ENCODE peak calls at places on chromosome X, in seven cellular contexts. T is CD4-positive, alpha-beta T cell; L is GM13977; H is OCI-LY7; M is type B pancreatic cell; O is endothelial cell of umbilical vein; P is cardiac fibroblast. G is an unnamed sample.

GRCh38 chrX:115642895-115643530 is 82.0 kb downstream of the PLS3 start:
- DNase-seq in T (no peak), L (peak), H (peak), M (no peak), O (peak), P (peak), G (peak)

GRCh38 chrX:50952406-50952805 is 41.9 kb downstream of the BMP15 start:
- DNase-seq in T (no peak), L (no peak), H (no peak), M (no peak), O (no peak), P (peak), G (no peak)

GRCh38 chrX:47662144-47662657 is 3.2 kb upstream of the UXT start:
- DNase-seq in T (no peak), L (no peak), H (no peak), M (no peak), O (no peak), P (peak), G (no peak)

GRCh38 chrX:71420686-71421085 is 54.5 kb downstream of the TAF1 start:
- DNase-seq in T (no peak), L (no peak), H (no peak), M (no peak), O (no peak), P (no peak), G (no peak)

GRCh38 chrX:151370906-151371305 is 26.1 kb upstream of the VMA21 start:
- DNase-seq in T (no peak), L (no peak), H (no peak), M (no peak), O (no peak), P (no peak), G (no peak)

GRCh38 chrX:6226646-6227444 is 1.8 kb downstream of the NLGN4X start:
- DNase-seq in T (no peak), L (no peak), H (no peak), M (peak), O (no peak), P (no peak), G (peak)

GRCh38 chrX:47956016-47956415 is 47.8 kb downstream of the ZNF182 start:
- DNase-seq in T (no peak), L (no peak), H (no peak), M (no peak), O (no peak), P (no peak), G (no peak)

GRCh38 chrX:24235084-24235710 is 78.7 kb downstream of the SUPT20HL2 start:
- DNase-seq in T (no peak), L (peak), H (no peak), M (no peak), O (no peak), P (no peak), G (no peak)

GRCh38 chrX:118536687-118537461 is 41.3 kb downstream of the DOCK11 start:
- DNase-seq in T (peak), L (no peak), H (peak), M (no peak), O (peak), P (peak), G (no peak)

GRCh38 chrX:9357500-9358139 is 107.2 kb upstream of the TBL1X start:
- DNase-seq in T (no peak), L (no peak), H (no peak), M (no peak), O (no peak), P (no peak), G (no peak)

GRCh38 chrX:113996781-113997180 is 587.1 kb upstream of the HTR2C start:
- DNase-seq in T (no peak), L (no peak), H (no peak), M (no peak), O (no peak), P (no peak), G (no peak)

GRCh38 chrX:7286461-7286860 is 138.5 kb upstream of the PUDP start:
- DNase-seq in T (no peak), L (no peak), H (no peak), M (no peak), O (no peak), P (peak), G (no peak)

GRCh38 chrX:48919947-48920712 is 1.3 kb upstream of the PIM2 start:
- DNase-seq in T (no peak), L (no peak), H (peak), M (no peak), O (no peak), P (no peak), G (no peak)

GRCh38 chrX:77788050-77788449 is 2.0 kb upstream of the ATRX start:
- DNase-seq in T (no peak), L (no peak), H (peak), M (no peak), O (peak), P (peak), G (no peak)

GRCh38 chrX:24377195-24377594 is 16.8 kb downstream of the SUPT20HL1 start:
- DNase-seq in T (no peak), L (no peak), H (no peak), M (no peak), O (no peak), P (no peak), G (no peak)

GRCh38 chrX:67585401-67585800 is 41.6 kb downstream of the AR start:
- DNase-seq in T (no peak), L (no peak), H (no peak), M (no peak), O (no peak), P (no peak), G (no peak)

GRCh38 chrX:31333181-31333831 is 261.5 kb upstream of the FTHL17 start:
- DNase-seq in T (no peak), L (no peak), H (no peak), M (no peak), O (peak), P (peak), G (no peak)

GRCh38 chrX:113009005-113009404 is 168.4 kb upstream of the AMOT start:
- DNase-seq in T (no peak), L (no peak), H (no peak), M (no peak), O (no peak), P (no peak), G (no peak)

GRCh38 chrX:63561425-63561824 is 210.3 kb upstream of the SPIN4 start:
- DNase-seq in T (no peak), L (no peak), H (no peak), M (no peak), O (peak), P (peak), G (no peak)

GRCh38 chrX:115894087-115894486 is 276.5 kb upstream of the AGTR2 start:
- DNase-seq in T (no peak), L (peak), H (no peak), M (peak), O (no peak), P (peak), G (no peak)

GRCh38 chrX:57121162-57121741 is at the start of gene SPIN2B:
- DNase-seq in T (peak), L (peak), H (peak), M (peak), O (peak), P (peak), G (peak)
- TF ChIP-seq CTCF in T (no peak), L (no peak), H (no peak), M (peak), O (no peak), P (no peak), G (no peak)

GRCh38 chrX:18887177-18887820 is 96.6 kb downstream of the PHKA2 start:
- DNase-seq in T (no peak), L (no peak), H (no peak), M (no peak), O (no peak), P (peak), G (no peak)
- TF ChIP-seq CTCF in T (no peak), L (no peak), H (no peak), M (no peak), O (no peak), P (no peak), G (no peak)

GRCh38 chrX:44239036-44239435 is 104.4 kb downstream of the EFHC2 start:
- DNase-seq in T (no peak), L (no peak), H (no peak), M (no peak), O (no peak), P (no peak), G (no peak)

GRCh38 chrX:44232100-44232499 is 111.4 kb downstream of the EFHC2 start:
- DNase-seq in T (no peak), L (no peak), H (no peak), M (no peak), O (no peak), P (no peak), G (no peak)

GRCh38 chrX:44235534-44235933 is 107.9 kb downstream of the EFHC2 start:
- DNase-seq in T (no peak), L (no peak), H (no peak), M (no peak), O (no peak), P (no peak), G (no peak)

GRCh38 chrX:44234541-44234940 is 108.9 kb downstream of the EFHC2 start:
- DNase-seq in T (no peak), L (no peak), H (no peak), M (no peak), O (no peak), P (no peak), G (no peak)

DNA sequence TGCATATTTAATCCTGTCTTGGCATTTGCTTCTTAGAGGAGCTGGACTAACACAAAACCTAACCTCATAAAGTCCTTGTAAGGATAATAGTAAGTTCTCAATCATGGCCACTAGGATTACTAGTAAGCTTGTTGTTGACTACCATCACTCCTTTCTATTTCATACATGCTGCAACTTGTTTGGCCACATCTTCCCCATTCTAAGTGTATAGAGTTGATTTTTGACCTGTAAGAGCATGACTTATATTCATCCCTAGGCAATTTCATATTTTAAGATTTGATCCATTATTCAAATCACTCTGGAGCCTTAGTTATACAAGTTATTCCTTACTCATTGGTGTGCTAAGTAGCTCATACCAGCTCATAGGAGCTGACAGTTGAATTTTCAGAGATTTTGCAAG is 109.4 kb downstream of the EFHC2 start:
- DNase-seq in T (no peak), L (no peak), H (no peak), M (no peak), O (no peak), P (no peak), G (no peak)
- TF ChIP-seq CTCF in T (no peak), L (no peak), H (no peak), M (no peak), O (no peak), P (no peak), G (no peak)

GRCh38 chrX:18951032-18951431 is 32.9 kb downstream of the PHKA2 start:
- DNase-seq in T (no peak), L (no peak), H (no peak), M (no peak), O (no peak), P (no peak), G (no peak)
- TF ChIP-seq CTCF in T (no peak), L (no peak), H (no peak), M (no peak), O (no peak), P (no peak), G (no peak)

GRCh38 chrX:11666180-11666579 is 460 bp upstream of the ARHGAP6 start:
- DNase-seq in T (no peak), L (peak), H (no peak), M (peak), O (no peak), P (peak), G (no peak)

GRCh38 chrX:11670316-11670715 is 4.6 kb upstream of the ARHGAP6 start:
- DNase-seq in T (no peak), L (no peak), H (no peak), M (no peak), O (no peak), P (no peak), G (no peak)

GRCh38 chrX:11664211-11664888 is 1.4 kb downstream of the ARHGAP6 start:
- DNase-seq in T (no peak), L (peak), H (no peak), M (peak), O (no peak), P (peak), G (no peak)

GRCh38 chrX:11665144-11666040 is at the start of gene ARHGAP6:
- DNase-seq in T (no peak), L (peak), H (no peak), M (peak), O (peak), P (peak), G (peak)

GRCh38 chrX:11667286-11667685 is 1.6 kb upstream of the ARHGAP6 start:
- DNase-seq in T (no peak), L (no peak), H (no peak), M (no peak), O (no peak), P (no peak), G (no peak)
- TF ChIP-seq CTCF in T (no peak), L (no peak), H (no peak), M (no peak), O (no peak), P (no peak), G (no peak)

GRCh38 chrX:45747905-45748304 is 547.2 kb upstream of the DIPK2B start:
- DNase-seq in T (no peak), L (no peak), H (no peak), M (no peak), O (no peak), P (no peak), G (no peak)

GRCh38 chrX:45745479-45745878 is 544.8 kb upstream of the DIPK2B start:
- DNase-seq in T (no peak), L (no peak), H (no peak), M (no peak), O (no peak), P (no peak), G (no peak)

GRCh38 chrX:45740291-45740690 is 539.6 kb upstream of the DIPK2B start:
- DNase-seq in T (no peak), L (no peak), H (no peak), M (no peak), O (no peak), P (no peak), G (no peak)

GRCh38 chrX:45743906-45744625 is 543.4 kb upstream of the DIPK2B start:
- DNase-seq in T (no peak), L (no peak), H (no peak), M (no peak), O (peak), P (no peak), G (no peak)

GRCh38 chrX:45743081-45743533 is 542.4 kb upstream of the DIPK2B start:
- DNase-seq in T (no peak), L (no peak), H (no peak), M (no peak), O (peak), P (no peak), G (no peak)
- TF ChIP-seq CTCF in T (no peak), L (peak), H (no peak), M (no peak), O (peak), P (peak), G (no peak)

GRCh38 chrX:154509455-154509854 is 6.6 kb downstream of the FAM3A start:
- DNase-seq in T (no peak), L (no peak), H (no peak), M (no peak), O (no peak), P (no peak), G (no peak)
- TF ChIP-seq CTCF in T (no peak), L (no peak), H (no peak), M (no peak), O (no peak), P (no peak), G (no peak)

GRCh38 chrX:148203531-148203930 is 222.4 kb downstream of the FMR1NB start:
- DNase-seq in T (no peak), L (no peak), H (no peak), M (no peak), O (no peak), P (no peak), G (no peak)
- TF ChIP-seq CTCF in T (no peak), L (no peak), H (no peak), M (no peak), O (no peak), P (no peak), G (no peak)

DNA sequence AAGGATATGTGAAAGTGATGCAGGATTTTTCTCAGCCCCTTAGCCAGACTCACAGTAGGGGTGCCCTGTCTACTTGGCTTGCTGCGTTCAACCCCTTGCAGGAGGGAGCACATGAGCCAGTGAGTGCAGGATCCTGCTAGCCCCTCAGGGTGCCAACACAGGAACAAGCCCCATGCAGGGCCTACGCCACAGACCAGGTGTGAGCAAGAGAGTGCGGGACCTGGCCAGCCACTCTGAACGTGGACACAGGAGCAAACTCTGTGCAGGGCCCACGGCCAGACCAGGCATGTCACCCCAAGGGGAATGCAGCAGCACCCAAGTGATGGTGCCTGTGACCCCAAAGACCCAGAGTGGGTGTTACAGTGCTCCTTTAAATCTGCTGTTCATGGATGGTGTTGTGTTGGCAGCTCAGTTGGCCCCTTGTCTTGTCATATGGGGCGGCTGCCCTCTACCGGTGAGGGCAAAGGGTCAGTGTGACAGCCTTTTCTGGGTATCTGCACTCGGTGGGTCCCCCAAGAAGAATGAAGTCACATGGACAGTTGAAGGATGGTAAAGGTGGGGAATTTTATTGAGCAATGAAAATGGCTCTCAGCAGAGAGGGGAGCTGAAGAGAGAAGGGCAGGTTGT is 188.4 kb upstream of the MAOA start:
- DNase-seq in T (no peak), L (no peak), H (no peak), M (no peak), O (no peak), P (no peak), G (no peak)
- TF ChIP-seq CTCF in T (no peak), L (no peak), H (no peak), M (no peak), O (no peak), P (no peak), G (no peak)

G was measured in mesothelial cell of epicardium.